ENCODE peak calls at places on chromosome 19, in ten cellular contexts. One of them, this sample, is unnamed.

GRCh38 chr19:39265321-39265916 is 2.8 kb upstream of the IFNL2 start:
- DNase-seq in ascending aorta: no peak
- DNase-seq in HepG2: no peak
- DNase-seq in GM20000: no peak
- DNase-seq in prostate gland: no peak
- DNase-seq in GM10248: no peak
- DNase-seq in A549: peak
- DNase-seq in AG10803: no peak
- DNase-seq in activated B cell treated with CpG ODN at 0.5 μM for 24 hours: no peak
- DNase-seq in cardiac fibroblast: no peak
- DNase-seq in this sample: no peak

GRCh38 chr19:52689804-52690394 is 44.9 kb downstream of the ZNF611 start:
- DNase-seq in ascending aorta: no peak
- DNase-seq in HepG2: no peak
- DNase-seq in GM20000: no peak
- DNase-seq in prostate gland: peak
- DNase-seq in GM10248: peak
- DNase-seq in A549: no peak
- DNase-seq in AG10803: peak
- DNase-seq in activated B cell treated with CpG ODN at 0.5 μM for 24 hours: peak
- DNase-seq in cardiac fibroblast: no peak
- DNase-seq in this sample: no peak

GRCh38 chr19:33392341-33393285 is 19.1 kb downstream of the CEBPG start:
- DNase-seq in ascending aorta: no peak
- DNase-seq in HepG2: peak
- DNase-seq in GM20000: no peak
- DNase-seq in prostate gland: no peak
- DNase-seq in GM10248: peak
- DNase-seq in A549: no peak
- DNase-seq in AG10803: no peak
- DNase-seq in activated B cell treated with CpG ODN at 0.5 μM for 24 hours: no peak
- DNase-seq in cardiac fibroblast: no peak
- DNase-seq in this sample: peak

GRCh38 chr19:49929611-49930482 is 543 bp upstream of the NUP62 start:
- DNase-seq in ascending aorta: peak
- DNase-seq in HepG2: peak
- DNase-seq in GM20000: peak
- DNase-seq in prostate gland: peak
- DNase-seq in GM10248: peak
- DNase-seq in A549: peak
- DNase-seq in AG10803: peak
- DNase-seq in activated B cell treated with CpG ODN at 0.5 μM for 24 hours: peak
- DNase-seq in cardiac fibroblast: peak
- DNase-seq in this sample: peak

GRCh38 chr19:53982611-53983010 is 8.8 kb upstream of the CACNG6 start:
- DNase-seq in ascending aorta: no peak
- DNase-seq in HepG2: no peak
- DNase-seq in GM20000: no peak
- DNase-seq in prostate gland: peak
- DNase-seq in GM10248: no peak
- DNase-seq in A549: peak
- DNase-seq in AG10803: no peak
- DNase-seq in activated B cell treated with CpG ODN at 0.5 μM for 24 hours: no peak
- DNase-seq in cardiac fibroblast: peak
- DNase-seq in this sample: no peak

GRCh38 chr19:29873024-29873800 is 61.4 kb downstream of the CCNE1 start:
- DNase-seq in ascending aorta: no peak
- DNase-seq in HepG2: no peak
- DNase-seq in GM20000: peak
- DNase-seq in prostate gland: no peak
- DNase-seq in GM10248: peak
- DNase-seq in A549: peak
- DNase-seq in AG10803: peak
- DNase-seq in activated B cell treated with CpG ODN at 0.5 μM for 24 hours: peak
- DNase-seq in cardiac fibroblast: peak
- DNase-seq in this sample: peak

GRCh38 chr19:47274891-47275865 is 493 bp downstream of the INAFM1 start:
- DNase-seq in ascending aorta: no peak
- DNase-seq in HepG2: no peak
- DNase-seq in GM20000: no peak
- DNase-seq in prostate gland: no peak
- DNase-seq in GM10248: no peak
- DNase-seq in A549: no peak
- DNase-seq in AG10803: peak
- DNase-seq in activated B cell treated with CpG ODN at 0.5 μM for 24 hours: no peak
- DNase-seq in cardiac fibroblast: peak
- DNase-seq in this sample: no peak

GRCh38 chr19:19655051-19655594 is 8.4 kb downstream of the ATP13A1 start:
- DNase-seq in ascending aorta: no peak
- DNase-seq in HepG2: no peak
- DNase-seq in GM20000: no peak
- DNase-seq in prostate gland: no peak
- DNase-seq in GM10248: no peak
- DNase-seq in A549: no peak
- DNase-seq in AG10803: no peak
- DNase-seq in activated B cell treated with CpG ODN at 0.5 μM for 24 hours: no peak
- DNase-seq in cardiac fibroblast: no peak
- DNase-seq in this sample: peak

DNA sequence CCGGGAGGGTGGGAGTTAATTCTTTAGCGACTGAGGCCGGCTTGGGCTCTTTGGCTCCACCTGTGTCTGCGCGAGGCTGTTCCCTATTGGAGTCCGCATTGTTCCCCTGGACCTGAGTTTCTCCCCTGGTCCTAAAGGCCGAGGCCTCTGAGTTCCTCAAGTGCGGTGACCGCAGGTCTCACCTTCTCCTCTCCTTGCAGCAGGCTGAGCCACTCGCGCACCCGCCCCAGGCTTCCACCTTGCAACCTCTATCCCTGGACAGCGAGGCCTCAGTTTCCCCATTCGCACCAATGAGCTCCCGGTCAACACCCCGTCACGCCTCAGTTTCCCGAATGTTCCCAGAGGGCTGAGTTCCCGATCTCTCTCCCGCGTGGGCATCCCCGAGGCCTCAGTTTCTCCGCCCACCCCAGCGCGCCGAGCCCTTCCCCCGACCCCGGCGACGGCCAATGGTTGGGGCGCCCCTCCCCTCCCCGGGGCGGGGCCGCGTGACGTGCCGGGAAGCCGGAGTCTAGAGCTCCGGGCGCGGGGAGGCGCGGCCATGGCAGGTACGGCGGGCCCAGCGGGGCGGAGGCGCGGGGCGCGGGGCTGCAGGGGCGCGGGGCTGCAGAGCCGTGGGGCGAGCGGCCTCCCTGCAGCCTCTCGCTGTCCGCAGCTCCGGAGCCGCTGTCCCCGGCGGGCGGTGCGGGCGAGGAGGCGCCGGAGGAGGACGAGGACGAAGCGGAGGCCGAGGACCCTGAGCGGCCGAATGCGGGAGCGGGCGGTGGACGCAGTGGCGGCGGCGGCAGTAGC is at the start of gene MPND:
- DNase-seq in ascending aorta: peak
- DNase-seq in HepG2: peak
- DNase-seq in GM20000: peak
- DNase-seq in prostate gland: peak
- DNase-seq in GM10248: peak
- DNase-seq in A549: peak
- DNase-seq in AG10803: peak
- DNase-seq in activated B cell treated with CpG ODN at 0.5 μM for 24 hours: peak
- DNase-seq in cardiac fibroblast: peak
- DNase-seq in this sample: peak
- TF ChIP-seq CTCF in ascending aorta: no peak
- TF ChIP-seq CTCF in HepG2: peak
- TF ChIP-seq CTCF in GM20000: no peak
- TF ChIP-seq CTCF in prostate gland: peak
- TF ChIP-seq CTCF in GM10248: peak
- TF ChIP-seq CTCF in A549: no peak
- TF ChIP-seq CTCF in AG10803: peak
- TF ChIP-seq CTCF in activated B cell treated with CpG ODN at 0.5 μM for 24 hours: no peak
- TF ChIP-seq CTCF in cardiac fibroblast: peak
- TF ChIP-seq CTCF in this sample: peak

GRCh38 chr19:56838930-56839664 is 1.4 kb downstream of the PEG3 start:
- DNase-seq in ascending aorta: peak
- DNase-seq in HepG2: peak
- DNase-seq in GM20000: no peak
- DNase-seq in prostate gland: peak
- DNase-seq in GM10248: no peak
- DNase-seq in A549: peak
- DNase-seq in AG10803: peak
- DNase-seq in activated B cell treated with CpG ODN at 0.5 μM for 24 hours: no peak
- DNase-seq in cardiac fibroblast: peak
- DNase-seq in this sample: no peak

GRCh38 chr19:56838680-56838929 is 1.9 kb downstream of the PEG3 start:
- DNase-seq in ascending aorta: no peak
- DNase-seq in HepG2: no peak
- DNase-seq in GM20000: no peak
- DNase-seq in prostate gland: no peak
- DNase-seq in GM10248: no peak
- DNase-seq in A549: no peak
- DNase-seq in AG10803: no peak
- DNase-seq in activated B cell treated with CpG ODN at 0.5 μM for 24 hours: no peak
- DNase-seq in cardiac fibroblast: no peak
- DNase-seq in this sample: no peak

GRCh38 chr19:56837492-56837891 is 3.0 kb downstream of the PEG3 start:
- DNase-seq in ascending aorta: peak
- DNase-seq in HepG2: peak
- DNase-seq in GM20000: no peak
- DNase-seq in prostate gland: peak
- DNase-seq in GM10248: no peak
- DNase-seq in A549: no peak
- DNase-seq in AG10803: no peak
- DNase-seq in activated B cell treated with CpG ODN at 0.5 μM for 24 hours: no peak
- DNase-seq in cardiac fibroblast: peak
- DNase-seq in this sample: no peak

GRCh38 chr19:56837004-56837403 is 3.5 kb downstream of the PEG3 start:
- DNase-seq in ascending aorta: no peak
- DNase-seq in HepG2: peak
- DNase-seq in GM20000: no peak
- DNase-seq in prostate gland: no peak
- DNase-seq in GM10248: no peak
- DNase-seq in A549: no peak
- DNase-seq in AG10803: no peak
- DNase-seq in activated B cell treated with CpG ODN at 0.5 μM for 24 hours: no peak
- DNase-seq in cardiac fibroblast: peak
- DNase-seq in this sample: peak

DNA sequence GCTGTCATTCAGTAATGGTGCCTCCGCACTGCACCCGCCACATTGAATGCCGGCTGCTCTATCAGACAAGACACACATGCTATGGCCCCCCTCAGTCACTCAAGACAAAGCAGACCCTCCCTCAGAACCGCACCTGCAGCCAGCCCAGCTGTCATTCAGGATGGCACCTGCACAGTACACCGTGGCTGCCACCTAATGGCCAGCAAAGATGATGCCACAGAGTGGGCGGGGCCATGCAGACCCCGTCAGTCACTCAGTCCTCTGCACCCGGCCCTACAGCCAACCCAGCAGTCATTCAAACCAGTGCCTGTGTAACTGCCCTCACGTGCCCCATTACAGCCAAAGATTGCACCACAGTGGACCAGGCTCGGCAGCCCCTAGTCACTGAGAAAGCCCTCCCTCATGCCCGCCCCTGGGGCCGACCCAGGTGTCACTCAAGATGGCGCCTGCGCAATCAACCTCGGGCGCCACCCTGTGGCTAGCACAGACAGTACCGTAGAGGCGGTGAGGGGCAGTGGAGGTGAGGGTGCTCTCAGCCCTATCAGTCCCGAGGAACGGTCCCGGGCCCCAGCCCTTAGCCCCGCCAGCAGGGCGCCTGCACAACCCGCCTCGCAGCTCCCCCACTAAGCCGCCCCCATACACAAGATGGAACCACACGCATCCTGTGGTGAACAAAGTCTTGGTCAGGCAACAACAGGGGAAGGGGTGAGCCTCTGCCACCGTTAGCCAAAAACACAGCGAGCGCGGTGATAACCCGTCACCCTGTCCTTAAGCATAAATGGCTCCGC is 2.4 kb downstream of the PEG3 start:
- DNase-seq in ascending aorta: peak
- DNase-seq in HepG2: peak
- DNase-seq in GM20000: no peak
- DNase-seq in prostate gland: peak
- DNase-seq in GM10248: no peak
- DNase-seq in A549: no peak
- DNase-seq in AG10803: no peak
- DNase-seq in activated B cell treated with CpG ODN at 0.5 μM for 24 hours: no peak
- DNase-seq in cardiac fibroblast: peak
- DNase-seq in this sample: peak
- TF ChIP-seq CTCF in ascending aorta: peak
- TF ChIP-seq CTCF in HepG2: peak
- TF ChIP-seq CTCF in GM20000: no peak
- TF ChIP-seq CTCF in prostate gland: peak
- TF ChIP-seq CTCF in GM10248: no peak
- TF ChIP-seq CTCF in A549: no peak
- TF ChIP-seq CTCF in AG10803: no peak
- TF ChIP-seq CTCF in activated B cell treated with CpG ODN at 0.5 μM for 24 hours: no peak
- TF ChIP-seq CTCF in cardiac fibroblast: no peak
- TF ChIP-seq CTCF in this sample: no peak

GRCh38 chr19:1057185-1057857 is 9.6 kb upstream of the ARHGAP45 start:
- DNase-seq in ascending aorta: no peak
- DNase-seq in HepG2: no peak
- DNase-seq in GM20000: peak
- DNase-seq in prostate gland: no peak
- DNase-seq in GM10248: no peak
- DNase-seq in A549: peak
- DNase-seq in AG10803: peak
- DNase-seq in activated B cell treated with CpG ODN at 0.5 μM for 24 hours: no peak
- DNase-seq in cardiac fibroblast: peak
- DNase-seq in this sample: no peak
- TF ChIP-seq CTCF in ascending aorta: no peak
- TF ChIP-seq CTCF in HepG2: peak
- TF ChIP-seq CTCF in GM20000: peak
- TF ChIP-seq CTCF in prostate gland: no peak
- TF ChIP-seq CTCF in GM10248: peak
- TF ChIP-seq CTCF in A549: peak
- TF ChIP-seq CTCF in AG10803: no peak
- TF ChIP-seq CTCF in activated B cell treated with CpG ODN at 0.5 μM for 24 hours: no peak
- TF ChIP-seq CTCF in cardiac fibroblast: no peak
- TF ChIP-seq CTCF in this sample: peak

DNA sequence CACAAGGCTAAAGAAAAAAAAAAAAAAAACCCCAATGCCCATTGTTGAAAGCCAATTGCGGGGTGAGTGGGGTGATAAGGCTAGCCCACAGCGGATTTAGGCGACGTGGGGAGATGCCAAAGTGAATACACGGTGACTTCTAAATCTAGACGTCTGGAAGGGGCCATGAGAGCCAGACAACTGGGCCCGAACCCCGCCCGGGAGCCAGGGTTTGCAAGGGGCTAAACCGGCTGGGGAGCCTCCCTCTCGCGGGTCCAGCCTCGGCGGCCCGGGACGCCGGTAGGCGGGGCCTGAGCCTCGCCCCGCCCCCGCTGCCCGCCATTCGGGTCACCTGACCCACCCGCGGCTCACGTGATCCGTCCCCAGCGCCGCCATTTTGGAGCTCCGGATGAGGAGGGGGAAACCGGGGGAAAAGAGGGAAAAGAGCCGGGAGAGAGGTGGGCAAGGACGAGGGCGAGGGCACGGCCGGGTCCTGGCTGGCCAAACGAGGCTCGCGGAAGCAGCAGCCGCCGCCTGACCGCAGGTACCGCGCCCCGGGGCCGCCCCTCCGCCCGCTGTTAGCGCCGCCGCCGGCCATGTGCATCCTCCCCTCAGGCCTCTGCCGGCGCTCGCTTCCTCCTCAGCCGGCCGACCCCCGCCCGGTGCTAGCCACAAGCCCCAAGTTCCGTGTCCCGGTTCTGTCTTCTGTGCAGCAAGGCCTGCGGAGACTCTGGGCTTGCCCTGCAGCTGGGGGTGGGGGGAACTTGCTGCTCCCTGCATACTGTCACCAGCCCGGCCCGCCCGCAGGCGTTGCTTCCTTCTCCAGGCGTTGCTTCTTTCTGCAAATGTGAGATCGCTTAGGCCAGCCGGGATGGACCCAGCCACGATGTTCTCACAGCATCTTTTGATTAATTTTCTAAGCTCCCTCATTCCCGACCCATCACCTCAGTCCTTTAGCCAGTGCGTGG is at the start of gene ZNF507:
- DNase-seq in ascending aorta: no peak
- DNase-seq in HepG2: peak
- DNase-seq in GM20000: peak
- DNase-seq in prostate gland: peak
- DNase-seq in GM10248: peak
- DNase-seq in A549: peak
- DNase-seq in AG10803: peak
- DNase-seq in activated B cell treated with CpG ODN at 0.5 μM for 24 hours: peak
- DNase-seq in cardiac fibroblast: peak
- DNase-seq in this sample: peak
- TF ChIP-seq CTCF in ascending aorta: no peak
- TF ChIP-seq CTCF in HepG2: peak
- TF ChIP-seq CTCF in GM20000: no peak
- TF ChIP-seq CTCF in prostate gland: peak
- TF ChIP-seq CTCF in GM10248: peak
- TF ChIP-seq CTCF in A549: no peak
- TF ChIP-seq CTCF in AG10803: no peak
- TF ChIP-seq CTCF in activated B cell treated with CpG ODN at 0.5 μM for 24 hours: no peak
- TF ChIP-seq CTCF in cardiac fibroblast: no peak
- TF ChIP-seq CTCF in this sample: peak

This sample was measured in GM13977.